ENCODE peak calls at places on chromosome 21, in six cellular contexts. One of them, this sample, is unnamed. For H3K27me3, the result is how much of the 10 kb centered on the place peaks cover.

GRCh38 chr21:46229133-46229922 is 754 bp upstream of the LSS start:
- DNase-seq in ascending aorta: no peak
- DNase-seq in adrenal gland: no peak
- DNase-seq in Peyer's patch: no peak
- DNase-seq in right cardiac atrium: no peak
- DNase-seq in GM23248: no peak
- DNase-seq in this sample: no peak

GRCh38 chr21:46095106-46095719 is 2.7 kb upstream of the COL6A2 start:
- DNase-seq in ascending aorta: peak
- DNase-seq in adrenal gland: no peak
- DNase-seq in Peyer's patch: no peak
- DNase-seq in right cardiac atrium: peak
- DNase-seq in GM23248: no peak
- DNase-seq in this sample: peak

GRCh38 chr21:16195476-16195875 is 465.7 kb downstream of the USP25 start:
- DNase-seq in ascending aorta: no peak
- DNase-seq in adrenal gland: no peak
- DNase-seq in Peyer's patch: no peak
- DNase-seq in right cardiac atrium: no peak
- DNase-seq in GM23248: peak
- DNase-seq in this sample: no peak

GRCh38 chr21:14889080-14889805 is 175.6 kb downstream of the NRIP1 start:
- DNase-seq in ascending aorta: no peak
- DNase-seq in adrenal gland: peak
- DNase-seq in Peyer's patch: peak
- DNase-seq in right cardiac atrium: no peak
- DNase-seq in GM23248: peak
- DNase-seq in this sample: no peak

GRCh38 chr21:38840456-38841129 is 34.9 kb downstream of the ETS2 start:
- DNase-seq in ascending aorta: no peak
- DNase-seq in adrenal gland: no peak
- DNase-seq in Peyer's patch: no peak
- DNase-seq in right cardiac atrium: no peak
- DNase-seq in GM23248: no peak
- DNase-seq in this sample: no peak

GRCh38 chr21:29144736-29145353 is 14.4 kb downstream of the MAP3K7CL start:
- DNase-seq in ascending aorta: no peak
- DNase-seq in adrenal gland: no peak
- DNase-seq in Peyer's patch: no peak
- DNase-seq in right cardiac atrium: no peak
- DNase-seq in GM23248: peak
- DNase-seq in this sample: no peak

GRCh38 chr21:8990326-8991087 is 1530.9 kb upstream of the TPTE start:
- DNase-seq in ascending aorta: no peak
- DNase-seq in adrenal gland: no peak
- DNase-seq in Peyer's patch: no peak
- DNase-seq in right cardiac atrium: no peak
- DNase-seq in GM23248: no peak
- DNase-seq in this sample: no peak

GRCh38 chr21:39082656-39083376 is 100.4 kb downstream of the PSMG1 start:
- DNase-seq in ascending aorta: peak
- DNase-seq in adrenal gland: no peak
- DNase-seq in Peyer's patch: no peak
- DNase-seq in right cardiac atrium: peak
- DNase-seq in GM23248: no peak
- DNase-seq in this sample: no peak

GRCh38 chr21:35326677-35327076 is 277.6 kb upstream of the RUNX1 start:
- DNase-seq in ascending aorta: no peak
- DNase-seq in adrenal gland: no peak
- DNase-seq in Peyer's patch: no peak
- DNase-seq in right cardiac atrium: no peak
- DNase-seq in GM23248: peak
- DNase-seq in this sample: no peak

GRCh38 chr21:35390013-35390776 is 341.1 kb upstream of the RUNX1 start:
- DNase-seq in ascending aorta: no peak
- DNase-seq in adrenal gland: no peak
- DNase-seq in Peyer's patch: no peak
- DNase-seq in right cardiac atrium: no peak
- DNase-seq in GM23248: peak
- DNase-seq in this sample: no peak

GRCh38 chr21:17466166-17466565 is 46.7 kb upstream of the CXADR start:
- DNase-seq in ascending aorta: no peak
- DNase-seq in adrenal gland: peak
- DNase-seq in Peyer's patch: no peak
- DNase-seq in right cardiac atrium: no peak
- DNase-seq in GM23248: peak
- DNase-seq in this sample: no peak

GRCh38 chr21:45859762-45860357 is 121.7 kb upstream of the COL6A1 start:
- DNase-seq in ascending aorta: peak
- DNase-seq in adrenal gland: no peak
- DNase-seq in Peyer's patch: no peak
- DNase-seq in right cardiac atrium: no peak
- DNase-seq in GM23248: no peak
- DNase-seq in this sample: no peak

GRCh38 chr21:44528634-44528995 is 11.4 kb downstream of the KRTAP10-1 start:
- DNase-seq in ascending aorta: peak
- DNase-seq in adrenal gland: no peak
- DNase-seq in Peyer's patch: peak
- DNase-seq in right cardiac atrium: no peak
- DNase-seq in GM23248: no peak
- DNase-seq in this sample: no peak
- H3K27me3 ChIP-seq in ascending aorta: under half
- H3K27me3 ChIP-seq in adrenal gland: under half
- H3K27me3 ChIP-seq in Peyer's patch: under half
- H3K27me3 ChIP-seq in right cardiac atrium: under half
- H3K27me3 ChIP-seq in GM23248: under half
- H3K27me3 ChIP-seq in this sample: under half

DNA sequence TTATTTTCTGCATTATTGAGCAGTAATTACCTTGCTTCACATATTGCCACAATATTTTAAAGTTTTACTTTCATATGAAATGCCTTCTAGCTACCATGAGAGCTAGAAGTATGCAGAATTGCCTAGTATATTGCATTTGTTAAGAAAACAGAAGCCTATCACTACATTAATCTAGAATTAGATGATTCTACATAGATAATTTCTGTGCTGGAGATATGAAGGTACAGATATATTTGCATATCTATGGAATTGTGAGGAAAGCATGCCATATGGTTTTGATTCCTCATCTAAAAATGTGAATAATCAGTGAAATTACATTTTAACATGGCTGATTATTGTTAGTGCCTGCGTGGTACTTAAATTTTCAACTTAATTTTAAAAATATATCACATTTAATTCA is 1418.3 kb downstream of the NCAM2 start:
- DNase-seq in ascending aorta: no peak
- DNase-seq in adrenal gland: no peak
- DNase-seq in Peyer's patch: no peak
- DNase-seq in right cardiac atrium: no peak
- DNase-seq in GM23248: no peak
- DNase-seq in this sample: no peak
- H3K27me3 ChIP-seq in ascending aorta: under half
- H3K27me3 ChIP-seq in adrenal gland: under half
- H3K27me3 ChIP-seq in Peyer's patch: under half
- H3K27me3 ChIP-seq in right cardiac atrium: under half
- H3K27me3 ChIP-seq in GM23248: under half
- H3K27me3 ChIP-seq in this sample: under half

GRCh38 chr21:42067531-42068255 is 3.4 kb upstream of the UMODL1 start:
- DNase-seq in ascending aorta: no peak
- DNase-seq in adrenal gland: no peak
- DNase-seq in Peyer's patch: no peak
- DNase-seq in right cardiac atrium: no peak
- DNase-seq in GM23248: no peak
- DNase-seq in this sample: no peak
- H3K27me3 ChIP-seq in ascending aorta: under half
- H3K27me3 ChIP-seq in adrenal gland: under half
- H3K27me3 ChIP-seq in Peyer's patch: under half
- H3K27me3 ChIP-seq in right cardiac atrium: under half
- H3K27me3 ChIP-seq in GM23248: under half
- H3K27me3 ChIP-seq in this sample: under half

DNA sequence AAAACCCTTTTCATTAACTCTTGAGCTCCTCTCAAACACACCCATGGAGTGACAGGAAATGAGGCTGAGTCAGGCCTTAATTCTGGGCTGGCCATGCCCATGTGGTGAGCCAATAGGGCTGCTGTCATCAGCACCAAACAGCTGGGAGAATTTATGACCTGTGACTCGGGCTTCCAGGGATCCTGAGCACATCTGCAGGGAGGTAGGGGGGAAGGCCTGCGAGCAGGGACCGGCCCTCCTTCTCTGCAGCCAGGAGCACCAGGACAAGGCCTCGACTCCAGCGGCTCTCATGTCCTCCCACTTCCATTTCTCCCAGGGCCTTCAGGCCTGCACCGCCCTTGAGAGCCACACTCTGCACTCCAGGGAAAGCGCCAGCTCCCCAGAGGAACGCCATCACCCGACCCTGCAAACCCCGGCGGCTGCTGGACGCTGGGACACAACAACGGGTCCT is 14.6 kb downstream of the RIPK4 start:
- DNase-seq in ascending aorta: no peak
- DNase-seq in adrenal gland: no peak
- DNase-seq in Peyer's patch: no peak
- DNase-seq in right cardiac atrium: no peak
- DNase-seq in GM23248: peak
- DNase-seq in this sample: no peak
- H3K27me3 ChIP-seq in ascending aorta: under half
- H3K27me3 ChIP-seq in adrenal gland: under half
- H3K27me3 ChIP-seq in Peyer's patch: under half
- H3K27me3 ChIP-seq in right cardiac atrium: under half
- H3K27me3 ChIP-seq in GM23248: under half
- H3K27me3 ChIP-seq in this sample: under half

GRCh38 chr21:33026878-33027400 is 1.2 kb downstream of the OLIG2 start:
- DNase-seq in ascending aorta: no peak
- DNase-seq in adrenal gland: no peak
- DNase-seq in Peyer's patch: no peak
- DNase-seq in right cardiac atrium: no peak
- DNase-seq in GM23248: peak
- DNase-seq in this sample: no peak
- H3K27me3 ChIP-seq in ascending aorta: under half
- H3K27me3 ChIP-seq in adrenal gland: half or more
- H3K27me3 ChIP-seq in Peyer's patch: half or more
- H3K27me3 ChIP-seq in right cardiac atrium: under half
- H3K27me3 ChIP-seq in GM23248: half or more
- H3K27me3 ChIP-seq in this sample: half or more

GRCh38 chr21:32415451-32415850 is 2.9 kb downstream of the EVA1C start:
- DNase-seq in ascending aorta: no peak
- DNase-seq in adrenal gland: no peak
- DNase-seq in Peyer's patch: no peak
- DNase-seq in right cardiac atrium: no peak
- DNase-seq in GM23248: no peak
- DNase-seq in this sample: no peak
- H3K27me3 ChIP-seq in ascending aorta: under half
- H3K27me3 ChIP-seq in adrenal gland: under half
- H3K27me3 ChIP-seq in Peyer's patch: under half
- H3K27me3 ChIP-seq in right cardiac atrium: under half
- H3K27me3 ChIP-seq in GM23248: under half
- H3K27me3 ChIP-seq in this sample: under half

GRCh38 chr21:42063578-42064521 is 7.3 kb upstream of the UMODL1 start:
- DNase-seq in ascending aorta: no peak
- DNase-seq in adrenal gland: peak
- DNase-seq in Peyer's patch: peak
- DNase-seq in right cardiac atrium: peak
- DNase-seq in GM23248: no peak
- DNase-seq in this sample: no peak

GRCh38 chr21:42068592-42068991 is 2.5 kb upstream of the UMODL1 start:
- DNase-seq in ascending aorta: no peak
- DNase-seq in adrenal gland: no peak
- DNase-seq in Peyer's patch: no peak
- DNase-seq in right cardiac atrium: no peak
- DNase-seq in GM23248: no peak
- DNase-seq in this sample: peak

GRCh38 chr21:42068256-42068545 is 2.9 kb upstream of the UMODL1 start:
- DNase-seq in ascending aorta: no peak
- DNase-seq in adrenal gland: no peak
- DNase-seq in Peyer's patch: no peak
- DNase-seq in right cardiac atrium: no peak
- DNase-seq in GM23248: no peak
- DNase-seq in this sample: no peak

GRCh38 chr21:42069327-42069726 is 1.8 kb upstream of the UMODL1 start:
- DNase-seq in ascending aorta: no peak
- DNase-seq in adrenal gland: no peak
- DNase-seq in Peyer's patch: no peak
- DNase-seq in right cardiac atrium: no peak
- DNase-seq in GM23248: no peak
- DNase-seq in this sample: no peak

GRCh38 chr21:42066521-42066920 is 4.6 kb upstream of the UMODL1 start:
- DNase-seq in ascending aorta: no peak
- DNase-seq in adrenal gland: no peak
- DNase-seq in Peyer's patch: no peak
- DNase-seq in right cardiac atrium: no peak
- DNase-seq in GM23248: no peak
- DNase-seq in this sample: no peak
- H3K27me3 ChIP-seq in ascending aorta: under half
- H3K27me3 ChIP-seq in adrenal gland: under half
- H3K27me3 ChIP-seq in Peyer's patch: under half
- H3K27me3 ChIP-seq in right cardiac atrium: under half
- H3K27me3 ChIP-seq in GM23248: under half
- H3K27me3 ChIP-seq in this sample: under half

GRCh38 chr21:42614811-42615342 is 38.5 kb upstream of the PDE9A start:
- DNase-seq in ascending aorta: no peak
- DNase-seq in adrenal gland: peak
- DNase-seq in Peyer's patch: peak
- DNase-seq in right cardiac atrium: no peak
- DNase-seq in GM23248: peak
- DNase-seq in this sample: no peak

GRCh38 chr21:42614391-42614790 is 39.0 kb upstream of the PDE9A start:
- DNase-seq in ascending aorta: no peak
- DNase-seq in adrenal gland: no peak
- DNase-seq in Peyer's patch: peak
- DNase-seq in right cardiac atrium: no peak
- DNase-seq in GM23248: no peak
- DNase-seq in this sample: no peak

GRCh38 chr21:42611852-42612251 is 41.6 kb upstream of the PDE9A start:
- DNase-seq in ascending aorta: no peak
- DNase-seq in adrenal gland: no peak
- DNase-seq in Peyer's patch: no peak
- DNase-seq in right cardiac atrium: no peak
- DNase-seq in GM23248: no peak
- DNase-seq in this sample: no peak

GRCh38 chr21:42613756-42614155 is 39.7 kb upstream of the PDE9A start:
- DNase-seq in ascending aorta: no peak
- DNase-seq in adrenal gland: no peak
- DNase-seq in Peyer's patch: peak
- DNase-seq in right cardiac atrium: no peak
- DNase-seq in GM23248: no peak
- DNase-seq in this sample: no peak

DNA sequence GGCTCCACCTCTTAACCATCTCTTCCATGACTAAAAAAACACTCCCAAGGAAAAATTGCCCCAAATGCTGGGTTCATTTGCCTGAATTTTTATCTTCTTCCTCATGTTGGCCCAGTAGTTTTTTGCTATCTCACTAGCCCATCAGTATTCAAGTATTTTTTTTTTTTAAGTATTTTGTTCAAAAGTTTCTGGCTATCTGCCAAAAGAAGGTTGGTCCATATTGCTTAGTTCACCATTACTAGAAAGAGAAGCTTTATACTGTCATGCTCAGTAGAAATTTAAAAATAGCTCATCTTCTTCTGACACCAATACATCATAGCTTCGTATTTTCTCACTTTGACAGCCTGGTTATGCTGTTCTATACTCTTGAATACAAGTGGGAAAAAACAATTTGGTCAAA is 41.0 kb upstream of the PDE9A start:
- DNase-seq in ascending aorta: no peak
- DNase-seq in adrenal gland: no peak
- DNase-seq in Peyer's patch: no peak
- DNase-seq in right cardiac atrium: no peak
- DNase-seq in GM23248: no peak
- DNase-seq in this sample: no peak
- H3K27me3 ChIP-seq in ascending aorta: under half
- H3K27me3 ChIP-seq in adrenal gland: under half
- H3K27me3 ChIP-seq in Peyer's patch: under half
- H3K27me3 ChIP-seq in right cardiac atrium: under half
- H3K27me3 ChIP-seq in GM23248: under half
- H3K27me3 ChIP-seq in this sample: under half

GRCh38 chr21:25878334-25878733 is 143.6 kb downstream of the GABPA start:
- DNase-seq in ascending aorta: no peak
- DNase-seq in adrenal gland: no peak
- DNase-seq in Peyer's patch: no peak
- DNase-seq in right cardiac atrium: no peak
- DNase-seq in GM23248: no peak
- DNase-seq in this sample: no peak
- H3K27me3 ChIP-seq in ascending aorta: under half
- H3K27me3 ChIP-seq in adrenal gland: under half
- H3K27me3 ChIP-seq in Peyer's patch: under half
- H3K27me3 ChIP-seq in right cardiac atrium: under half
- H3K27me3 ChIP-seq in GM23248: under half
- H3K27me3 ChIP-seq in this sample: under half